ENCODE peak calls at places on chromosomes 13 and 19, in nine cellular contexts. Q is thoracic aorta, B is Peyer's patch, U is ascending aorta, J is A549, N is body of pancreas, A is vagina, L is lower lobe of right lung, X is mucosa of descending colon. C is an unnamed sample. For H3K4me1, the result is how much of the 10 kb centered on the place peaks cover.

GRCh38 chr19:3483226-3483628 is at the start of gene SMIM44:
- DNase-seq in Q (no peak), B (peak), U (no peak), J (no peak), N (no peak), A (no peak), L (no peak), X (peak), C (no peak)

GRCh38 chr19:52120286-52120685 is 19.5 kb downstream of the ZNF616 start:
- DNase-seq in Q (no peak), B (no peak), U (no peak), J (no peak), N (no peak), A (no peak), L (no peak), X (no peak), C (no peak)

GRCh38 chr19:2043864-2044708 is 7.0 kb downstream of the MKNK2 start:
- DNase-seq in Q (no peak), B (no peak), U (no peak), J (no peak), N (no peak), A (peak), L (no peak), X (peak), C (no peak)

GRCh38 chr19:17996826-17997316 is 11.1 kb upstream of the ARRDC2 start:
- DNase-seq in Q (no peak), B (peak), U (peak), J (peak), N (peak), A (no peak), L (peak), X (peak), C (peak)

GRCh38 chr13:75305057-75305456 is 176.9 kb downstream of the TBC1D4 start:
- DNase-seq in Q (no peak), B (no peak), U (no peak), J (no peak), N (no peak), A (no peak), L (no peak), X (no peak), C (no peak)

GRCh38 chr19:48290923-48291700 is 21.2 kb downstream of the ZNF114 start:
- DNase-seq in Q (peak), B (peak), U (peak), J (peak), N (peak), A (peak), L (peak), X (peak), C (peak)

GRCh38 chr13:70842062-70842644 is 733.9 kb upstream of the KLHL1 start:
- DNase-seq in Q (no peak), B (no peak), U (no peak), J (no peak), N (no peak), A (no peak), L (no peak), X (peak), C (no peak)

GRCh38 chr19:29454109-29454508 is 71.7 kb upstream of the VSTM2B start:
- DNase-seq in Q (no peak), B (no peak), U (no peak), J (no peak), N (no peak), A (peak), L (no peak), X (peak), C (no peak)

GRCh38 chr19:2269244-2270156 is 12.5 kb downstream of the PEAK3 start:
- DNase-seq in Q (peak), B (peak), U (peak), J (peak), N (peak), A (peak), L (peak), X (peak), C (peak)

GRCh38 chr13:63433546-63434150 is 2018.0 kb upstream of the PCDH20 start:
- DNase-seq in Q (no peak), B (no peak), U (no peak), J (peak), N (no peak), A (no peak), L (no peak), X (no peak), C (no peak)

GRCh38 chr13:76868451-76868850 is 17.8 kb downstream of the KCTD12 start:
- DNase-seq in Q (no peak), B (no peak), U (no peak), J (no peak), N (no peak), A (no peak), L (no peak), X (no peak), C (no peak)

GRCh38 chr13:50261502-50261901 is 246.3 kb downstream of the KCNRG start:
- DNase-seq in Q (no peak), B (no peak), U (no peak), J (no peak), N (no peak), A (no peak), L (no peak), X (no peak), C (no peak)

GRCh38 chr13:20702945-20703784 is at the start of gene IL17D:
- DNase-seq in Q (no peak), B (no peak), U (no peak), J (no peak), N (peak), A (no peak), L (peak), X (peak), C (no peak)

GRCh38 chr19:3176715-3177501 is 1.7 kb upstream of the S1PR4 start:
- DNase-seq in Q (no peak), B (peak), U (no peak), J (peak), N (no peak), A (no peak), L (peak), X (peak), C (no peak)

GRCh38 chr13:44218501-44219240 is 155.0 kb upstream of the SERP2 start:
- DNase-seq in Q (peak), B (peak), U (peak), J (no peak), N (peak), A (peak), L (peak), X (peak), C (peak)

GRCh38 chr13:24911135-24911524 is 147.2 kb downstream of the RNF17 start:
- DNase-seq in Q (no peak), B (no peak), U (no peak), J (peak), N (no peak), A (no peak), L (no peak), X (no peak), C (no peak)

GRCh38 chr13:43865892-43866291 is 13.6 kb downstream of the CCDC122 start:
- DNase-seq in Q (no peak), B (no peak), U (no peak), J (peak), N (no peak), A (no peak), L (no peak), X (no peak), C (no peak)

GRCh38 chr13:30376426-30377311 is 45.6 kb upstream of the UBE2L5 start:
- DNase-seq in Q (no peak), B (peak), U (no peak), J (no peak), N (no peak), A (no peak), L (no peak), X (peak), C (no peak)

GRCh38 chr19:54465367-54466109 is 2.0 kb upstream of the LENG9 start:
- DNase-seq in Q (no peak), B (no peak), U (peak), J (no peak), N (no peak), A (no peak), L (peak), X (peak), C (no peak)

GRCh38 chr19:53659292-53659691 is 27.5 kb downstream of the DPRX start:
- DNase-seq in Q (no peak), B (no peak), U (no peak), J (peak), N (no peak), A (no peak), L (no peak), X (no peak), C (peak)

GRCh38 chr13:27450921-27451461 is 627 bp upstream of the MTIF3 start:
- DNase-seq in Q (no peak), B (peak), U (peak), J (peak), N (peak), A (no peak), L (peak), X (peak), C (peak)

GRCh38 chr13:50006426-50007135 is 8.7 kb upstream of the KCNRG start:
- DNase-seq in Q (no peak), B (peak), U (no peak), J (no peak), N (no peak), A (no peak), L (no peak), X (peak), C (no peak)

GRCh38 chr19:29489182-29489951 is 36.4 kb upstream of the VSTM2B start:
- DNase-seq in Q (no peak), B (no peak), U (no peak), J (no peak), N (no peak), A (peak), L (peak), X (no peak), C (no peak)

GRCh38 chr13:110944968-110945952 is 30.4 kb upstream of the ANKRD10 start:
- DNase-seq in Q (no peak), B (no peak), U (no peak), J (no peak), N (no peak), A (no peak), L (no peak), X (no peak), C (no peak)

GRCh38 chr13:27969073-27969865 is at the start of gene CDX2:
- DNase-seq in Q (no peak), B (peak), U (peak), J (peak), N (no peak), A (no peak), L (no peak), X (peak), C (no peak)

GRCh38 chr13:24910502-24911134 is 146.6 kb downstream of the RNF17 start:
- DNase-seq in Q (no peak), B (no peak), U (no peak), J (peak), N (no peak), A (no peak), L (no peak), X (no peak), C (no peak)

GRCh38 chr19:19110410-19111137 is 27.7 kb downstream of the TMEM161A start:
- DNase-seq in Q (no peak), B (no peak), U (no peak), J (peak), N (no peak), A (no peak), L (no peak), X (no peak), C (no peak)

GRCh38 chr13:97237388-97237787 is 15.3 kb downstream of the MBNL2 start:
- DNase-seq in Q (no peak), B (no peak), U (no peak), J (no peak), N (no peak), A (no peak), L (no peak), X (no peak), C (no peak)

GRCh38 chr13:34308725-34309124 is 490.8 kb downstream of the RFC3 start:
- DNase-seq in Q (no peak), B (no peak), U (no peak), J (no peak), N (no peak), A (no peak), L (no peak), X (no peak), C (no peak)

GRCh38 chr13:21478881-21479808 is 20.0 kb upstream of the ZDHHC20 start:
- DNase-seq in Q (no peak), B (peak), U (no peak), J (peak), N (peak), A (no peak), L (no peak), X (no peak), C (peak)

GRCh38 chr19:10891360-10892108 is 20.2 kb downstream of the CARM1 start:
- DNase-seq in Q (no peak), B (peak), U (no peak), J (no peak), N (no peak), A (no peak), L (no peak), X (peak), C (peak)

GRCh38 chr13:101552286-101552685 is 99.8 kb downstream of the ITGBL1 start:
- DNase-seq in Q (no peak), B (no peak), U (no peak), J (no peak), N (no peak), A (no peak), L (no peak), X (no peak), C (no peak)

GRCh38 chr13:51844862-51845573 is at the start of gene TMEM272:
- DNase-seq in Q (no peak), B (peak), U (no peak), J (peak), N (peak), A (peak), L (peak), X (no peak), C (peak)

GRCh38 chr13:103883698-103884097 is 817.5 kb upstream of the SLC10A2 start:
- DNase-seq in Q (no peak), B (no peak), U (no peak), J (no peak), N (no peak), A (no peak), L (no peak), X (no peak), C (no peak)

GRCh38 chr13:28322256-28322895 is 172.6 kb downstream of the FLT1 start:
- DNase-seq in Q (no peak), B (no peak), U (no peak), J (no peak), N (no peak), A (no peak), L (no peak), X (no peak), C (no peak)

GRCh38 chr13:27619711-27620376 is 485 bp downstream of the LNX2 start:
- DNase-seq in Q (no peak), B (peak), U (peak), J (peak), N (no peak), A (no peak), L (peak), X (peak), C (peak)

GRCh38 chr19:8194528-8195275 is 14.5 kb upstream of the CERS4 start:
- DNase-seq in Q (no peak), B (peak), U (no peak), J (no peak), N (no peak), A (no peak), L (peak), X (peak), C (no peak)

GRCh38 chr19:57830071-57830602 is at the start of gene ZNF587B:
- DNase-seq in Q (no peak), B (peak), U (peak), J (peak), N (peak), A (no peak), L (peak), X (no peak), C (peak)

GRCh38 chr13:23772717-23773116 is 116.5 kb downstream of the MIPEP start:
- DNase-seq in Q (no peak), B (no peak), U (no peak), J (no peak), N (no peak), A (no peak), L (no peak), X (no peak), C (no peak)
- TF ChIP-seq CTCF in Q (no peak), B (no peak), U (no peak), J (no peak), N (no peak), A (no peak), L (no peak), X (no peak), C (no peak)

GRCh38 chr13:36344886-36345437 is 1.2 kb downstream of the SPART start:
- DNase-seq in Q (no peak), B (no peak), U (no peak), J (no peak), N (no peak), A (no peak), L (no peak), X (no peak), C (peak)
- H3K4me3 ChIP-seq in Q (peak), B (peak), U (peak), J (peak), N (peak), A (peak), L (peak), X (peak), C (peak)

GRCh38 chr19:46784262-46785053 is 3.9 kb downstream of the SLC1A5 start:
- DNase-seq in Q (no peak), B (peak), U (peak), J (peak), N (peak), A (peak), L (peak), X (peak), C (peak)
- H3K4me1 ChIP-seq in Q (under half), B (under half), U (under half), J (half or more), N (under half), A (half or more), L (under half), X (under half), C (under half)

GRCh38 chr13:45441633-45442032 is 23.1 kb upstream of the COG3 start:
- DNase-seq in Q (no peak), B (no peak), U (peak), J (peak), N (no peak), A (no peak), L (no peak), X (no peak), C (no peak)
- TF ChIP-seq CTCF in Q (no peak), B (no peak), U (no peak), J (no peak), N (no peak), A (no peak), L (no peak), X (no peak), C (no peak)

DNA sequence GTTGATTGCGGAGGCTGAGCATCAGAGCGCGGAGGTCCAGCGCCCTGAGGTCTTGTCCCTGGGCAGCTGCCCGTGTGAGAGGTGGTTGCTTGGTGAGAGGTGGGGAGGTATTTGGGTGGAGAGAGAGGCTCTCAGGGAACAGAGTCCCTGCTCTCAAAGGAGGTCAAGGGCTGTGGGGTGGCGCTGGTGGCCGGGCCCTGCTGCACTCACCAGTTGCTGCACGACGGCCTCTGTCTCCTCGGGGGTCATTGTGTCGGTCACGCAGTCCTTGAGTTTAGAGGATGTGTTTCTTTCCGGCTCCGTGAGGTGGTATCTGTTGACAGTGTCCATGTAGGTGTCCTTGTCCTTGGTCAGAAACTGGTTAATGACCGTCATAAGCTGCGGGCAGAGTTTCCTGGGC is 95.5 kb downstream of the WTIP start:
- DNase-seq in Q (no peak), B (no peak), U (no peak), J (no peak), N (no peak), A (no peak), L (no peak), X (no peak), C (no peak)
- H3K4me3 ChIP-seq in Q (no peak), B (no peak), U (no peak), J (no peak), N (no peak), A (no peak), L (no peak), X (no peak), C (no peak)

GRCh38 chr13:40568246-40568645 is 98.2 kb downstream of the FOXO1 start:
- DNase-seq in Q (no peak), B (no peak), U (no peak), J (no peak), N (no peak), A (no peak), L (no peak), X (no peak), C (no peak)

GRCh38 chr13:40565282-40566148 is 100.9 kb downstream of the FOXO1 start:
- DNase-seq in Q (no peak), B (no peak), U (no peak), J (no peak), N (no peak), A (no peak), L (no peak), X (no peak), C (no peak)

GRCh38 chr13:40568672-40569350 is 97.6 kb downstream of the FOXO1 start:
- DNase-seq in Q (no peak), B (no peak), U (no peak), J (no peak), N (no peak), A (no peak), L (no peak), X (no peak), C (no peak)

GRCh38 chr13:40564342-40564997 is 102.0 kb downstream of the FOXO1 start:
- DNase-seq in Q (no peak), B (no peak), U (no peak), J (no peak), N (no peak), A (no peak), L (no peak), X (no peak), C (no peak)

DNA sequence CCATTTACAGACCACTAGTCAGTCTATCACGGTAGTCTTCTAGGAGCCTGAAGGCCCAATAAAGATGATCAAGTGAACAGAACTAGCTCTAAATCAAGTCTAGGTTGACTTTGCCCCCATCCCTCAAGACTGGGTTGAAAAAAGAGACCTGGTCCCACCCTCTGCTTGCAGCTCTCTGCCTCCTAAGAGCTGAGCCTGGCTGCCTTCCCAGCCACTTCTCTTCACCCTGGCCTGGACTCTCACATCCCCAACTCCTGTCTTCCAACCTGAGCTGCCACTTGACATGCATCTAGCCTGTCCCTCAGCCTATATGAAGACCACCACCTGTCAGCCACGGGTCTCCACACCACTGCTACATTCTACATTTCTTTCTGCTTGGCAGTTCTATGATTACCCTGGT is 99.6 kb downstream of the FOXO1 start:
- DNase-seq in Q (no peak), B (no peak), U (no peak), J (no peak), N (no peak), A (no peak), L (no peak), X (no peak), C (no peak)
- H3K4me1 ChIP-seq in Q (half or more), B (under half), U (under half), J (under half), N (half or more), A (half or more), L (half or more), X (under half), C (half or more)

DNA sequence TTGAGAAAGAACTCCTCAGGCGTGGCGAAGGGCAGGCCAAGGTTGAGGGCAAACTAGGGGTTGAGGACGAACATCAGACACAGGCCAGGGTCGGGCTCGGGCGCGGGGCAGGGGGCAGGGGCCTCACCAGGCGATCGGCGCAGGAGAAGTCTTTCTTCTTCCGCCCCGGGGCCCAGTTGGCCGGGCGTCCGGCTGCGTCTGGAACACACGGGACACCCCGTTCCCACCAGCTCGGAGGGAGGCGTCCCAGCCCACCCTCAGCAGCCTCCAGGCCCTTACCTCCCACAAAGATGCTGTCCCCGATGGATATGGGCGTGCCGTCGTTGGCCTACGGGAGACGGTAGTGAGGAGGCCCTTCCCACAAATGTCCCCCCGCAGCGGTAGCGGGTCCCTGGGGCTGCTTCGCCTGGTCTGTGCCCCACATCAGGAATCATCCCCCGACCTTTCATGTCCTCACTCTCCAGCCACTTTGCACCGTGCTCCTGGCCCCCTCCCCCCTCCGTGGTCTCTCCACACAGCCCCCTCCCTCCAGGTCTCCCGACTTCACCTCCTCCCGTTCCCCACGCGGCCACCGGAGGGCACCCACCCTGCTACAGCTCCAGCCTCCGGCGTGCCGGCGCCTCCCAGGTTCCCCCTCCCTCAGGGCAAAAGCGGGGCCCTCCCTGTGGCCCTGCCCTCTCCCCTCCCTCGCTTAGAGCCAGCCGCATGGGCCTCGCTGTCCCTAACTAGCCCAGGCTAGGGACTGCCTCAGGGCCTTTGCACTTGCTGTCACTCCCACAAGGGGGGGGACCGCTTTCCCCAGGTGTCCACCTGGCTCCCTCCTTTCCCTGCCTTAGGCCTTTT is 4.7 kb downstream of the PNKP start:
- DNase-seq in Q (no peak), B (no peak), U (no peak), J (no peak), N (no peak), A (no peak), L (peak), X (peak), C (no peak)
- TF ChIP-seq CTCF in Q (no peak), B (no peak), U (no peak), J (peak), N (no peak), A (no peak), L (no peak), X (no peak), C (no peak)

GRCh38 chr19:20423381-20424207 is 142.0 kb downstream of the ZNF737 start:
- DNase-seq in Q (no peak), B (peak), U (peak), J (no peak), N (peak), A (no peak), L (peak), X (peak), C (peak)

GRCh38 chr19:20422216-20422615 is 143.4 kb downstream of the ZNF737 start:
- DNase-seq in Q (no peak), B (no peak), U (no peak), J (no peak), N (no peak), A (no peak), L (no peak), X (no peak), C (no peak)

GRCh38 chr19:20422616-20423205 is 142.9 kb downstream of the ZNF737 start:
- DNase-seq in Q (no peak), B (no peak), U (no peak), J (no peak), N (no peak), A (no peak), L (no peak), X (no peak), C (peak)
- H3K4me3 ChIP-seq in Q (peak), B (peak), U (peak), J (no peak), N (no peak), A (peak), L (peak), X (no peak), C (peak)

C was measured in heart right ventricle.